ENCODE peak calls at places on chromosomes 12 and 14, in nine cellular contexts. H is ovary, B is IMR-90, U is right atrium auricular region, C is left lung, Q is GM23338, M is H1, F is left ventricle myocardium inferior, G is A549. Y is an unnamed sample.

GRCh38 chr14:71538949-71539659 is 393.1 kb upstream of the RGS6 start:
- DNase-seq in M (no peak), G (no peak), H (no peak), B (peak; percentile 12), U (no peak), C (no peak), F (no peak), Q (no peak), Y (no peak)

GRCh38 chr14:25680934-25681333 is 631.0 kb upstream of the STXBP6 start:
- DNase-seq in B (no peak), Q (no peak), G (no peak), H (no peak), C (no peak), U (no peak), F (no peak), M (no peak), Y (no peak)

GRCh38 chr12:117189725-117190209 is 503 bp downstream of the FBXO21 start:
- DNase-seq in B (peak; percentile 45), F (no peak), C (peak; percentile 45), H (peak; percentile 44), U (no peak), Q (peak; percentile 66), M (no peak), G (peak; percentile 69), Y (peak; percentile 30)

GRCh38 chr12:8453796-8454195 is 2.0 kb upstream of the CLEC6A start:
- DNase-seq in Q (peak; percentile 47), F (no peak), C (no peak), U (no peak), H (no peak), B (no peak), M (no peak), G (no peak), Y (no peak)

GRCh38 chr14:95067526-95067925 is 89.8 kb downstream of the DICER1 start:
- DNase-seq in H (no peak), U (no peak), M (no peak), F (no peak), B (no peak), Q (no peak), G (no peak), C (no peak), Y (no peak)

GRCh38 chr14:28280997-28281598 is 485.5 kb upstream of the FOXG1 start:
- DNase-seq in F (no peak), M (no peak), H (no peak), U (no peak), C (no peak), Q (no peak), G (no peak), B (no peak), Y (no peak)

GRCh38 chr14:89312937-89313336 is 104.1 kb downstream of the FOXN3 start:
- DNase-seq in U (no peak), M (no peak), F (no peak), B (no peak), Q (no peak), H (no peak), C (no peak), G (no peak), Y (no peak)

GRCh38 chr12:13094349-13094748 is 9.1 kb downstream of the GSG1 start:
- DNase-seq in F (no peak), B (peak; percentile 70), G (no peak), Q (no peak), U (no peak), C (no peak), M (no peak), H (no peak), Y (no peak)

GRCh38 chr14:79608426-79608825 is 602.9 kb downstream of the DIO2 start:
- DNase-seq in H (no peak), Q (no peak), C (no peak), M (no peak), U (no peak), G (no peak), B (no peak), F (no peak), Y (no peak)

GRCh38 chr14:97977711-97978261 is 1180.6 kb downstream of the VRK1 start:
- DNase-seq in F (peak; percentile 79), C (peak; percentile 73), Q (no peak), B (no peak), M (no peak), H (peak; percentile 88), G (no peak), U (peak; percentile 61), Y (peak; percentile 91)

GRCh38 chr12:28460420-28461130 is 270.3 kb downstream of the CCDC91 start:
- DNase-seq in C (no peak), B (no peak), Q (peak; percentile 60), H (no peak), G (no peak), F (no peak), M (no peak), U (no peak), Y (no peak)

GRCh38 chr12:24596768-24597388 is 352.0 kb downstream of the BCAT1 start:
- DNase-seq in U (no peak), G (peak; percentile 15), Q (peak; percentile 74), H (no peak), B (peak; percentile 58), M (no peak), F (no peak), C (no peak), Y (no peak)

GRCh38 chr12:28149279-28149678 is 41.0 kb upstream of the CCDC91 start:
- DNase-seq in C (no peak), M (no peak), F (no peak), G (no peak), Q (no peak), U (no peak), B (no peak), H (no peak), Y (no peak)

GRCh38 chr14:24083462-24083861 is 10.6 kb upstream of the PCK2 start:
- DNase-seq in G (no peak), M (no peak), B (no peak), C (no peak), Q (no peak), U (no peak), H (no peak), F (no peak), Y (no peak)

GRCh38 chr14:104693482-104694431 is 4.3 kb downstream of the INF2 start:
- DNase-seq in B (no peak), U (no peak), Q (no peak), G (no peak), H (no peak), M (no peak), C (no peak), F (no peak), Y (no peak)

GRCh38 chr14:104695660-104696000 is 6.2 kb downstream of the INF2 start:
- DNase-seq in G (no peak), F (no peak), B (no peak), H (no peak), M (no peak), C (no peak), U (no peak), Q (no peak), Y (no peak)

GRCh38 chr14:104694991-104695659 is 5.7 kb downstream of the INF2 start:
- DNase-seq in C (no peak), M (no peak), U (no peak), G (no peak), Q (no peak), F (peak; percentile 53), H (no peak), B (no peak), Y (no peak)

GRCh38 chr14:104692939-104693315 is 3.5 kb downstream of the INF2 start:
- DNase-seq in B (no peak), F (no peak), Q (no peak), U (no peak), C (no peak), H (no peak), M (no peak), G (no peak), Y (no peak)

GRCh38 chr14:104694475-104694950 is 5.1 kb downstream of the INF2 start:
- DNase-seq in M (no peak), C (no peak), U (no peak), H (no peak), B (no peak), F (no peak), G (no peak), Q (no peak), Y (no peak)
- H3K4me1 ChIP-seq in M (peaks cover 35% of the 10 kb centered on the region), C (peaks cover 44% of the 10 kb centered on the region), U (peaks cover 96% of the 10 kb centered on the region), H (peaks cover 14% of the 10 kb centered on the region), B (peaks cover 42% of the 10 kb centered on the region), F (peaks cover 100% of the 10 kb centered on the region), G (peaks cover 91% of the 10 kb centered on the region), Q (peaks cover 23% of the 10 kb centered on the region), Y (peaks cover 92% of the 10 kb centered on the region)

DNA sequence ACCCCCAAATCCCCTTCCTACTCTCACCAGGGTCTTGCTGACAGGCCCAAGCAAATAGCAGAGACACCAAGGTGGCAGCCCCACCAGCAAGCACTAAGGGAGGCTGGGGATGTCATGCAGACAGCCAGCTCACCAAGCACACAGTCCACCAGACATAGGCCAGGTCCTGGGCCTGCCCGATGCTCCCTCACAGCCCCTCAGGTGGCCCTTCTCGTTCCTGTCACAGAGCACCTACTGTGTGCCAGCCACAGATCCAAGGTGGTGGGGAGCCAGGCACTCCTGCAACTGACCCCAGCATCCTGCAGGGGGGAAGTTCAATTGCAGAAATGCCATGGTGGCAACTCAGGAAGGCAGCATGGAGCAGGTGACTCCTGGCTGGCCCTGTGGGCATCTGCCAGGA is 60.5 kb upstream of the PNMA1 start:
- DNase-seq in C (no peak), H (no peak), B (no peak), G (no peak), F (no peak), M (no peak), U (no peak), Q (no peak), Y (no peak)
- H3K4me3 ChIP-seq in C (no peak overlapping the region), H (no peak overlapping the region), B (no peak overlapping the region), G (no peak overlapping the region), F (no peak overlapping the region), M (no peak overlapping the region), U (no peak overlapping the region), Q (no peak overlapping the region), Y (no peak overlapping the region)

DNA sequence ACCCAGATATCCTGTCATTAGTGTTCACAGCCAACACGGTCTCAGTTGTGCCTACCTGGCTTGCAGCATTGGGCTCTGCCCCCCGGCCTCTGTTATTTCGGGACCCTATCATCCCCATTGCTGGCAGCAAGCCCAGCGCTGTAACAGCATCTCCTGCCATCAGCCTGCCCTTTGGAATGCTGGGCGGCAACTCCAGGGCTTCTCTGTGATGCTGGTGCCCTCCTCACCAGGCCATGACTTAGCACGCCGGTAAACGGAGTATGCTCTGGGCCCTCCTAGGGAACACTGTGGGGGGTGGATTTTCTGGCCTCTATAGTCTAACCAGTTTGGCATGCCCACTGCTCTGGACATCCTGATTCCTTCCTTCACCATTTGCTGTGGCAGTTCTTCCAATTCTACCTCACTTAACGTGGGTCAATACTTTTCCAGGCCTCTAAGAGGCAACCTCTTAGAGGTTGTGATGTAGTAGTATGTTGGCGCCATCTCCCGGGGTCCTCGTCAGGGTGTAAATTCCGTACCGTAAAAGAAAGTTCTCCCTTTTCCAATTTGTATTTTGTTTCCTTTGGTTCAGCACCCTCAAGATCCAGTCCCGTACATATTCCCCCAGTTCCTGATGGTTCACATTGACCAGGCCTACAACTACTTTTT is 80.0 kb downstream of the SINHCAF start:
- DNase-seq in C (no peak), B (no peak), F (no peak), Q (peak; percentile 74), H (no peak), G (no peak), M (no peak), U (no peak), Y (no peak)
- TF ChIP-seq CTCF in C (no peak), B (peak; percentile 13), F (no peak), Q (peak; percentile 82), H (no peak), G (no peak), M (peak; percentile 98), U (no peak), Y (no peak)

DNA sequence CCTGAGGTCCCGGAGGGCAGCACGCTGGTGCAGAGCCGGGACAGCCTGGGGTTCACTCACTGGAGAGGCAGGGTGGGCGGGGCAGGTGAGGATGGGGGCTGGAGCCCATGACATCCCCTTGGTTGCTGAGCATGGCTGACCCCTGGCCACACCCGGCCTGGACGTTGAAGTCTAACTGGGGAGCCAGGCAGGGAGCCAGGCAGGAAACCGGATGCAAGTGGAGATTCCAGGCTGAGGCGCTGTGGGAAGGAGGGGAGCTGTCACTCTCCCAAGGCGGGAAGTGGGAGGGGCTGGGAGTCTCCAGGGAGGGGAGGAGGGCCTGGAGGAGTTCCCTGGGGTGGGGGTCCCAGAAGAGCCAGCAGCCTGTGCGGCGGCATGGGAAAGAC is 7.7 kb upstream of the INF2 start:
- DNase-seq in H (peak; percentile 85), U (peak; percentile 88), G (peak; percentile 91), B (peak; percentile 81), F (peak; percentile 92), Q (peak; percentile 94), M (peak; percentile 82), C (peak; percentile 87), Y (peak; percentile 85)
- H3K4me1 ChIP-seq in H (peaks cover 21% of the 10 kb centered on the region), U (peaks cover 65% of the 10 kb centered on the region), G (peaks cover 85% of the 10 kb centered on the region), B (peaks cover 43% of the 10 kb centered on the region), F (peaks cover 68% of the 10 kb centered on the region), Q (peaks cover 52% of the 10 kb centered on the region), M (peaks cover 63% of the 10 kb centered on the region), C (peaks cover 41% of the 10 kb centered on the region), Y (peaks cover 60% of the 10 kb centered on the region)

Y was measured in tibial artery.